ENCODE peak calls at places on chromosomes 5 and 9, in six cellular contexts. One of them, this sample, is unnamed.

GRCh38 chr5:172981931-172982330 is 1.6 kb upstream of the ATP6V0E1 start:
- DNase-seq in midbrain: no peak
- DNase-seq in Right ventricle myocardium inferior: no peak
- DNase-seq in amygdala: no peak
- DNase-seq in left colon: no peak
- DNase-seq in EH: no peak
- DNase-seq in this sample: no peak

GRCh38 chr5:115661156-115661555 is 35.3 kb upstream of the TMED7 start:
- DNase-seq in midbrain: no peak
- DNase-seq in Right ventricle myocardium inferior: no peak
- DNase-seq in amygdala: no peak
- DNase-seq in left colon: no peak
- DNase-seq in EH: peak; percentile 58
- DNase-seq in this sample: no peak

GRCh38 chr5:58069846-58070245 is 390.0 kb downstream of the PLK2 start:
- DNase-seq in midbrain: no peak
- DNase-seq in Right ventricle myocardium inferior: no peak
- DNase-seq in amygdala: no peak
- DNase-seq in left colon: peak; percentile 29
- DNase-seq in EH: no peak
- DNase-seq in this sample: no peak

GRCh38 chr5:132480546-132481242 is 9.9 kb downstream of the IRF1 start:
- DNase-seq in midbrain: no peak
- DNase-seq in Right ventricle myocardium inferior: no peak
- DNase-seq in amygdala: no peak
- DNase-seq in left colon: no peak
- DNase-seq in EH: no peak
- DNase-seq in this sample: no peak

GRCh38 chr5:170034231-170034630 is 53.9 kb upstream of the INSYN2B start:
- DNase-seq in midbrain: no peak
- DNase-seq in Right ventricle myocardium inferior: no peak
- DNase-seq in amygdala: no peak
- DNase-seq in left colon: no peak
- DNase-seq in EH: no peak
- DNase-seq in this sample: no peak

GRCh38 chr5:161165998-161166660 is 314.1 kb upstream of the ATP10B start:
- DNase-seq in midbrain: no peak
- DNase-seq in Right ventricle myocardium inferior: peak; percentile 31
- DNase-seq in amygdala: no peak
- DNase-seq in left colon: no peak
- DNase-seq in EH: no peak
- DNase-seq in this sample: peak; percentile 43

GRCh38 chr9:78574354-78575036 is 277.6 kb downstream of the PSAT1 start:
- DNase-seq in midbrain: no peak
- DNase-seq in Right ventricle myocardium inferior: no peak
- DNase-seq in amygdala: no peak
- DNase-seq in left colon: no peak
- DNase-seq in EH: peak; percentile 60
- DNase-seq in this sample: peak; percentile 39

GRCh38 chr9:101398930-101399640 is 434 bp downstream of the ZNF189 start:
- DNase-seq in midbrain: peak; percentile 51
- DNase-seq in Right ventricle myocardium inferior: peak; percentile 40
- DNase-seq in amygdala: peak; percentile 78
- DNase-seq in left colon: no peak
- DNase-seq in EH: no peak
- DNase-seq in this sample: peak; percentile 28

GRCh38 chr9:129613520-129614175 is 7.3 kb downstream of the C9orf50 start:
- DNase-seq in midbrain: peak; percentile 93
- DNase-seq in Right ventricle myocardium inferior: no peak
- DNase-seq in amygdala: peak; percentile 86
- DNase-seq in left colon: no peak
- DNase-seq in EH: no peak
- DNase-seq in this sample: peak; percentile 97

GRCh38 chr5:126464016-126464415 is 40.8 kb downstream of the GRAMD2B start:
- DNase-seq in midbrain: no peak
- DNase-seq in Right ventricle myocardium inferior: no peak
- DNase-seq in amygdala: no peak
- DNase-seq in left colon: no peak
- DNase-seq in EH: no peak
- DNase-seq in this sample: no peak

GRCh38 chr9:129441852-129442251 is 179.0 kb downstream of the C9orf50 start:
- DNase-seq in midbrain: no peak
- DNase-seq in Right ventricle myocardium inferior: no peak
- DNase-seq in amygdala: no peak
- DNase-seq in left colon: peak; percentile 67
- DNase-seq in EH: no peak
- DNase-seq in this sample: no peak

GRCh38 chr5:54758038-54758437 is 227.4 kb downstream of the ESM1 start:
- DNase-seq in midbrain: no peak
- DNase-seq in Right ventricle myocardium inferior: no peak
- DNase-seq in amygdala: no peak
- DNase-seq in left colon: no peak
- DNase-seq in EH: peak; percentile 90
- DNase-seq in this sample: peak; percentile 53

GRCh38 chr9:121744002-121744686 is 92.7 kb downstream of the DAB2IP start:
- DNase-seq in midbrain: peak; percentile 60
- DNase-seq in Right ventricle myocardium inferior: no peak
- DNase-seq in amygdala: peak; percentile 40
- DNase-seq in left colon: peak; percentile 73
- DNase-seq in EH: peak; percentile 82
- DNase-seq in this sample: peak; percentile 68

GRCh38 chr9:137268538-137269201 is 8.9 kb upstream of the TOR4A start:
- DNase-seq in midbrain: no peak
- DNase-seq in Right ventricle myocardium inferior: no peak
- DNase-seq in amygdala: no peak
- DNase-seq in left colon: no peak
- DNase-seq in EH: no peak
- DNase-seq in this sample: no peak

GRCh38 chr5:143985832-143986485 is 174.0 kb downstream of the HMHB1 start:
- DNase-seq in midbrain: no peak
- DNase-seq in Right ventricle myocardium inferior: no peak
- DNase-seq in amygdala: no peak
- DNase-seq in left colon: no peak
- DNase-seq in EH: peak; percentile 90
- DNase-seq in this sample: no peak

GRCh38 chr5:777756-778161 is 6.8 kb downstream of the ZDHHC11B start:
- DNase-seq in midbrain: no peak
- DNase-seq in Right ventricle myocardium inferior: peak; percentile 56
- DNase-seq in amygdala: no peak
- DNase-seq in left colon: no peak
- DNase-seq in EH: no peak
- DNase-seq in this sample: no peak

GRCh38 chr9:79660615-79661014 is 88.8 kb downstream of the TLE4 start:
- DNase-seq in midbrain: no peak
- DNase-seq in Right ventricle myocardium inferior: no peak
- DNase-seq in amygdala: no peak
- DNase-seq in left colon: no peak
- DNase-seq in EH: no peak
- DNase-seq in this sample: peak; percentile 86

GRCh38 chr5:72234265-72234700 is 85.8 kb downstream of the MRPS27 start:
- DNase-seq in midbrain: no peak
- DNase-seq in Right ventricle myocardium inferior: no peak
- DNase-seq in amygdala: no peak
- DNase-seq in left colon: no peak
- DNase-seq in EH: peak; percentile 81
- DNase-seq in this sample: no peak

GRCh38 chr5:157265714-157266285 is at the start of gene CYFIP2:
- DNase-seq in midbrain: peak; percentile 61
- DNase-seq in Right ventricle myocardium inferior: peak; percentile 82
- DNase-seq in amygdala: peak; percentile 61
- DNase-seq in left colon: peak; percentile 60
- DNase-seq in EH: peak; percentile 54
- DNase-seq in this sample: peak; percentile 73

GRCh38 chr9:35195683-35196082 is 33.9 kb downstream of the UNC13B start:
- DNase-seq in midbrain: no peak
- DNase-seq in Right ventricle myocardium inferior: no peak
- DNase-seq in amygdala: no peak
- DNase-seq in left colon: no peak
- DNase-seq in EH: peak; percentile 15
- DNase-seq in this sample: no peak

GRCh38 chr5:310516-310915 is 11.0 kb upstream of the AHRR start:
- DNase-seq in midbrain: no peak
- DNase-seq in Right ventricle myocardium inferior: no peak
- DNase-seq in amygdala: no peak
- DNase-seq in left colon: no peak
- DNase-seq in EH: no peak
- DNase-seq in this sample: no peak

GRCh38 chr5:149309354-149309753 is 35.9 kb upstream of the GRPEL2 start:
- DNase-seq in midbrain: no peak
- DNase-seq in Right ventricle myocardium inferior: no peak
- DNase-seq in amygdala: no peak
- DNase-seq in left colon: no peak
- DNase-seq in EH: no peak
- DNase-seq in this sample: no peak

GRCh38 chr9:109537288-109537687 is 39.2 kb upstream of the PTPN3 start:
- DNase-seq in midbrain: no peak
- DNase-seq in Right ventricle myocardium inferior: no peak
- DNase-seq in amygdala: no peak
- DNase-seq in left colon: no peak
- DNase-seq in EH: no peak
- DNase-seq in this sample: no peak

GRCh38 chr9:121622842-121623203 is 28.6 kb upstream of the DAB2IP start:
- DNase-seq in midbrain: no peak
- DNase-seq in Right ventricle myocardium inferior: no peak
- DNase-seq in amygdala: no peak
- DNase-seq in left colon: no peak
- DNase-seq in EH: no peak
- DNase-seq in this sample: no peak

GRCh38 chr5:164186550-164186949 is 681.1 kb downstream of the MAT2B start:
- DNase-seq in midbrain: no peak
- DNase-seq in Right ventricle myocardium inferior: no peak
- DNase-seq in amygdala: no peak
- DNase-seq in left colon: no peak
- DNase-seq in EH: no peak
- DNase-seq in this sample: no peak

GRCh38 chr5:176754376-176754942 is 55.9 kb upstream of the UNC5A start:
- DNase-seq in midbrain: no peak
- DNase-seq in Right ventricle myocardium inferior: no peak
- DNase-seq in amygdala: no peak
- DNase-seq in left colon: no peak
- DNase-seq in EH: peak; percentile 2
- DNase-seq in this sample: no peak

GRCh38 chr5:76385540-76385939 is 17.5 kb upstream of the IQGAP2 start:
- DNase-seq in midbrain: no peak
- DNase-seq in Right ventricle myocardium inferior: no peak
- DNase-seq in amygdala: no peak
- DNase-seq in left colon: no peak
- DNase-seq in EH: no peak
- DNase-seq in this sample: no peak

GRCh38 chr9:27835286-27835685 is 262.0 kb upstream of the C9orf72 start:
- DNase-seq in midbrain: no peak
- DNase-seq in Right ventricle myocardium inferior: no peak
- DNase-seq in amygdala: no peak
- DNase-seq in left colon: no peak
- DNase-seq in EH: no peak
- DNase-seq in this sample: no peak

GRCh38 chr5:137621861-137622823 is 113.7 kb downstream of the KLHL3 start:
- DNase-seq in midbrain: no peak
- DNase-seq in Right ventricle myocardium inferior: no peak
- DNase-seq in amygdala: no peak
- DNase-seq in left colon: no peak
- DNase-seq in EH: peak; percentile 95
- DNase-seq in this sample: no peak

GRCh38 chr5:9347541-9348295 is 198.2 kb downstream of the SEMA5A start:
- DNase-seq in midbrain: no peak
- DNase-seq in Right ventricle myocardium inferior: no peak
- DNase-seq in amygdala: no peak
- DNase-seq in left colon: no peak
- DNase-seq in EH: no peak
- DNase-seq in this sample: no peak

GRCh38 chr5:144598451-144599068 is 427.9 kb downstream of the KCTD16 start:
- DNase-seq in midbrain: peak; percentile 21
- DNase-seq in Right ventricle myocardium inferior: peak; percentile 51
- DNase-seq in amygdala: no peak
- DNase-seq in left colon: no peak
- DNase-seq in EH: peak; percentile 13
- DNase-seq in this sample: no peak

GRCh38 chr5:146340260-146341081 is 1.8 kb downstream of the POU4F3 start:
- DNase-seq in midbrain: peak; percentile 26
- DNase-seq in Right ventricle myocardium inferior: no peak
- DNase-seq in amygdala: no peak
- DNase-seq in left colon: no peak
- DNase-seq in EH: peak; percentile 73
- DNase-seq in this sample: no peak

GRCh38 chr9:114122152-114122615 is 23.1 kb upstream of the KIF12 start:
- DNase-seq in midbrain: no peak
- DNase-seq in Right ventricle myocardium inferior: no peak
- DNase-seq in amygdala: no peak
- DNase-seq in left colon: no peak
- DNase-seq in EH: no peak
- DNase-seq in this sample: no peak

GRCh38 chr5:122653087-122654017 is 121.5 kb upstream of the SNX2 start:
- DNase-seq in midbrain: no peak
- DNase-seq in Right ventricle myocardium inferior: no peak
- DNase-seq in amygdala: no peak
- DNase-seq in left colon: no peak
- DNase-seq in EH: peak; percentile 7
- DNase-seq in this sample: no peak

GRCh38 chr5:121783700-121784099 is 68.0 kb upstream of the FTMT start:
- DNase-seq in midbrain: no peak
- DNase-seq in Right ventricle myocardium inferior: no peak
- DNase-seq in amygdala: no peak
- DNase-seq in left colon: no peak
- DNase-seq in EH: no peak
- DNase-seq in this sample: no peak

GRCh38 chr9:109101810-109102209 is 17.9 kb downstream of the TMEM245 start:
- DNase-seq in midbrain: no peak
- DNase-seq in Right ventricle myocardium inferior: no peak
- DNase-seq in amygdala: no peak
- DNase-seq in left colon: no peak
- DNase-seq in EH: peak; percentile 36
- DNase-seq in this sample: no peak

This sample was measured in G401.